ENCODE peak calls at places on chromosome 6, in seven cellular contexts. One of them, this sample, is unnamed.
A peak's percentile ranks its signal among the peaks of the same experiment; 100 is the strongest.

GRCh38 chr6:70289299-70289698 is 13.6 kb downstream of the COL9A1 start:
- DNase-seq in lung microvascular endothelial cell: no peak
- DNase-seq in kidney tubule cell: no peak
- DNase-seq in stimulated activated CD4-positive, alpha-beta T cell treated with anti-CD3 and anti-CD28 coated beads, Interleukin-4, amount 100 ng/mL, for 1 hour: no peak
- DNase-seq in stomach: no peak
- DNase-seq in activated CD8-positive, alpha-beta memory T cell treated with anti-CD3 and anti-CD28 coated beads for 1 hour: no peak
- DNase-seq in Daoy: no peak
- DNase-seq in this sample: no peak

GRCh38 chr6:14001329-14002012 is 76.7 kb downstream of the RNF182 start:
- DNase-seq in stimulated activated CD4-positive, alpha-beta T cell treated with anti-CD3 and anti-CD28 coated beads, Interleukin-4, amount 100 ng/mL, for 1 hour: no peak
- DNase-seq in kidney tubule cell: peak; percentile 94
- DNase-seq in activated CD8-positive, alpha-beta memory T cell treated with anti-CD3 and anti-CD28 coated beads for 1 hour: no peak
- DNase-seq in Daoy: peak; percentile 98
- DNase-seq in stomach: no peak
- DNase-seq in lung microvascular endothelial cell: peak; percentile 92
- DNase-seq in this sample: no peak

GRCh38 chr6:1363729-1364572 is 25.4 kb upstream of the FOXF2 start:
- DNase-seq in stimulated activated CD4-positive, alpha-beta T cell treated with anti-CD3 and anti-CD28 coated beads, Interleukin-4, amount 100 ng/mL, for 1 hour: no peak
- DNase-seq in kidney tubule cell: peak; percentile 36
- DNase-seq in lung microvascular endothelial cell: no peak
- DNase-seq in activated CD8-positive, alpha-beta memory T cell treated with anti-CD3 and anti-CD28 coated beads for 1 hour: no peak
- DNase-seq in stomach: no peak
- DNase-seq in Daoy: peak; percentile 33
- DNase-seq in this sample: no peak

GRCh38 chr6:53603381-53604121 is 58.6 kb upstream of the GCLC start:
- DNase-seq in stomach: no peak
- DNase-seq in lung microvascular endothelial cell: no peak
- DNase-seq in stimulated activated CD4-positive, alpha-beta T cell treated with anti-CD3 and anti-CD28 coated beads, Interleukin-4, amount 100 ng/mL, for 1 hour: no peak
- DNase-seq in kidney tubule cell: peak; percentile 25
- DNase-seq in Daoy: no peak
- DNase-seq in activated CD8-positive, alpha-beta memory T cell treated with anti-CD3 and anti-CD28 coated beads for 1 hour: no peak
- DNase-seq in this sample: no peak

GRCh38 chr6:72083976-72084375 is 197.6 kb downstream of the RIMS1 start:
- DNase-seq in Daoy: no peak
- DNase-seq in activated CD8-positive, alpha-beta memory T cell treated with anti-CD3 and anti-CD28 coated beads for 1 hour: no peak
- DNase-seq in lung microvascular endothelial cell: no peak
- DNase-seq in stimulated activated CD4-positive, alpha-beta T cell treated with anti-CD3 and anti-CD28 coated beads, Interleukin-4, amount 100 ng/mL, for 1 hour: no peak
- DNase-seq in kidney tubule cell: no peak
- DNase-seq in stomach: no peak
- DNase-seq in this sample: no peak

GRCh38 chr6:2244261-2245102 is 923 bp downstream of the GMDS start:
- DNase-seq in lung microvascular endothelial cell: peak; percentile 3
- DNase-seq in activated CD8-positive, alpha-beta memory T cell treated with anti-CD3 and anti-CD28 coated beads for 1 hour: no peak
- DNase-seq in Daoy: no peak
- DNase-seq in kidney tubule cell: peak; percentile 51
- DNase-seq in stimulated activated CD4-positive, alpha-beta T cell treated with anti-CD3 and anti-CD28 coated beads, Interleukin-4, amount 100 ng/mL, for 1 hour: no peak
- DNase-seq in stomach: peak; percentile 41
- DNase-seq in this sample: no peak

GRCh38 chr6:89559487-89559886 is 79.1 kb downstream of the LYRM2 start:
- DNase-seq in activated CD8-positive, alpha-beta memory T cell treated with anti-CD3 and anti-CD28 coated beads for 1 hour: no peak
- DNase-seq in stomach: no peak
- DNase-seq in lung microvascular endothelial cell: no peak
- DNase-seq in stimulated activated CD4-positive, alpha-beta T cell treated with anti-CD3 and anti-CD28 coated beads, Interleukin-4, amount 100 ng/mL, for 1 hour: no peak
- DNase-seq in Daoy: no peak
- DNase-seq in kidney tubule cell: no peak
- DNase-seq in this sample: no peak

GRCh38 chr6:56730663-56731529 is 88.2 kb upstream of the DST start:
- DNase-seq in stimulated activated CD4-positive, alpha-beta T cell treated with anti-CD3 and anti-CD28 coated beads, Interleukin-4, amount 100 ng/mL, for 1 hour: no peak
- DNase-seq in Daoy: peak; percentile 71
- DNase-seq in activated CD8-positive, alpha-beta memory T cell treated with anti-CD3 and anti-CD28 coated beads for 1 hour: no peak
- DNase-seq in kidney tubule cell: peak; percentile 71
- DNase-seq in lung microvascular endothelial cell: peak; percentile 82
- DNase-seq in stomach: no peak
- DNase-seq in this sample: no peak

GRCh38 chr6:167400482-167401138 is 75.7 kb downstream of the TTLL2 start:
- DNase-seq in kidney tubule cell: no peak
- DNase-seq in lung microvascular endothelial cell: no peak
- DNase-seq in Daoy: no peak
- DNase-seq in stimulated activated CD4-positive, alpha-beta T cell treated with anti-CD3 and anti-CD28 coated beads, Interleukin-4, amount 100 ng/mL, for 1 hour: no peak
- DNase-seq in stomach: no peak
- DNase-seq in activated CD8-positive, alpha-beta memory T cell treated with anti-CD3 and anti-CD28 coated beads for 1 hour: no peak
- DNase-seq in this sample: no peak

GRCh38 chr6:31697555-31697954 is 5.6 kb downstream of the ABHD16A start:
- DNase-seq in stimulated activated CD4-positive, alpha-beta T cell treated with anti-CD3 and anti-CD28 coated beads, Interleukin-4, amount 100 ng/mL, for 1 hour: no peak
- DNase-seq in lung microvascular endothelial cell: no peak
- DNase-seq in Daoy: no peak
- DNase-seq in stomach: no peak
- DNase-seq in activated CD8-positive, alpha-beta memory T cell treated with anti-CD3 and anti-CD28 coated beads for 1 hour: no peak
- DNase-seq in kidney tubule cell: peak; percentile 22
- DNase-seq in this sample: no peak

GRCh38 chr6:167759206-167759605 is 67.5 kb upstream of the AFDN start:
- DNase-seq in activated CD8-positive, alpha-beta memory T cell treated with anti-CD3 and anti-CD28 coated beads for 1 hour: no peak
- DNase-seq in Daoy: no peak
- DNase-seq in lung microvascular endothelial cell: no peak
- DNase-seq in kidney tubule cell: no peak
- DNase-seq in stimulated activated CD4-positive, alpha-beta T cell treated with anti-CD3 and anti-CD28 coated beads, Interleukin-4, amount 100 ng/mL, for 1 hour: no peak
- DNase-seq in stomach: no peak
- DNase-seq in this sample: no peak

GRCh38 chr6:75602164-75602896 is 650 bp downstream of the SENP6 start:
- DNase-seq in Daoy: peak; percentile 68
- DNase-seq in stomach: peak; percentile 47
- DNase-seq in lung microvascular endothelial cell: peak; percentile 60
- DNase-seq in kidney tubule cell: peak; percentile 57
- DNase-seq in activated CD8-positive, alpha-beta memory T cell treated with anti-CD3 and anti-CD28 coated beads for 1 hour: peak; percentile 14
- DNase-seq in stimulated activated CD4-positive, alpha-beta T cell treated with anti-CD3 and anti-CD28 coated beads, Interleukin-4, amount 100 ng/mL, for 1 hour: peak; percentile 66
- DNase-seq in this sample: peak; percentile 77

GRCh38 chr6:159594750-159595117 is 98.3 kb downstream of the SOD2 start:
- DNase-seq in kidney tubule cell: peak; percentile 86
- DNase-seq in lung microvascular endothelial cell: peak; percentile 66
- DNase-seq in stomach: no peak
- DNase-seq in stimulated activated CD4-positive, alpha-beta T cell treated with anti-CD3 and anti-CD28 coated beads, Interleukin-4, amount 100 ng/mL, for 1 hour: no peak
- DNase-seq in Daoy: peak; percentile 78
- DNase-seq in activated CD8-positive, alpha-beta memory T cell treated with anti-CD3 and anti-CD28 coated beads for 1 hour: no peak
- DNase-seq in this sample: no peak